ENCODE peak calls at places on chromosome 1, in eight cellular contexts. F is heart left ventricle, L is H1, X is brain microvascular endothelial cell, Q is HFF-Myc, U is tibial artery, K is Panc1, N is iPS DF 6.9. B is an unnamed sample.
A peak's percentile ranks its signal among the peaks of the same experiment; 100 is the strongest.

GRCh38 chr1:109161836-109162606 is 48.1 kb downstream of the ELAPOR1 start:
- DNase-seq in F (peak; percentile 57), L (no peak), X (peak; percentile 68), Q (no peak), U (peak; percentile 41), K (no peak), N (no peak), B (no peak)

GRCh38 chr1:192580351-192580962 is 4.9 kb downstream of the RGS1 start:
- DNase-seq in F (no peak), L (no peak), X (no peak), Q (peak; percentile 56), U (no peak), K (peak; percentile 47), N (no peak), B (no peak)

GRCh38 chr1:159752135-159752580 is 28.6 kb upstream of the DUSP23 start:
- DNase-seq in F (peak; percentile 68), L (no peak), X (no peak), Q (no peak), U (peak; percentile 89), K (no peak), N (no peak), B (peak; percentile 80)

GRCh38 chr1:161044535-161044907 is 1.3 kb downstream of the USF1 start:
- DNase-seq in F (no peak), L (no peak), X (no peak), Q (no peak), U (no peak), K (no peak), N (no peak), B (no peak)

GRCh38 chr1:212482006-212482351 is 49.3 kb downstream of the NENF start:
- DNase-seq in F (no peak), L (no peak), X (no peak), Q (no peak), U (no peak), K (no peak), N (no peak), B (no peak)

GRCh38 chr1:116478621-116479020 is 92.2 kb downstream of the CD58 start:
- DNase-seq in F (no peak), L (no peak), X (no peak), Q (no peak), U (no peak), K (no peak), N (no peak), B (no peak)

GRCh38 chr1:111517464-111518225 is 14.2 kb upstream of the ADORA3 start:
- DNase-seq in F (no peak), L (no peak), X (no peak), Q (no peak), U (no peak), K (no peak), N (no peak), B (no peak)

GRCh38 chr1:234582186-234582585 is 27.8 kb downstream of the IRF2BP2 start:
- DNase-seq in F (no peak), L (no peak), X (no peak), Q (no peak), U (no peak), K (no peak), N (no peak), B (no peak)

GRCh38 chr1:160022330-160023310 is 9.2 kb downstream of the PIGM start:
- DNase-seq in F (no peak), L (no peak), X (no peak), Q (no peak), U (no peak), K (no peak), N (no peak), B (no peak)

GRCh38 chr1:111486431-111486830 is 12.6 kb downstream of the C1orf162 start:
- DNase-seq in F (no peak), L (no peak), X (no peak), Q (no peak), U (no peak), K (no peak), N (no peak), B (no peak)

GRCh38 chr1:58211857-58212256 is 334.7 kb downstream of the OMA1 start:
- DNase-seq in F (no peak), L (no peak), X (no peak), Q (no peak), U (no peak), K (no peak), N (no peak), B (no peak)

GRCh38 chr1:94543003-94543402 is 1.4 kb upstream of the F3 start:
- DNase-seq in F (no peak), L (no peak), X (no peak), Q (no peak), U (no peak), K (no peak), N (no peak), B (no peak)
- H3K4me3 ChIP-seq in F (peak overlapping the region; percentile 75), L (peak overlapping the region; percentile 77), X (no peak overlapping the region), Q (peak overlapping the region; percentile 80), U (peak overlapping the region; percentile 68), K (no peak overlapping the region), N (no peak overlapping the region), B (peak overlapping the region; percentile 71)

DNA sequence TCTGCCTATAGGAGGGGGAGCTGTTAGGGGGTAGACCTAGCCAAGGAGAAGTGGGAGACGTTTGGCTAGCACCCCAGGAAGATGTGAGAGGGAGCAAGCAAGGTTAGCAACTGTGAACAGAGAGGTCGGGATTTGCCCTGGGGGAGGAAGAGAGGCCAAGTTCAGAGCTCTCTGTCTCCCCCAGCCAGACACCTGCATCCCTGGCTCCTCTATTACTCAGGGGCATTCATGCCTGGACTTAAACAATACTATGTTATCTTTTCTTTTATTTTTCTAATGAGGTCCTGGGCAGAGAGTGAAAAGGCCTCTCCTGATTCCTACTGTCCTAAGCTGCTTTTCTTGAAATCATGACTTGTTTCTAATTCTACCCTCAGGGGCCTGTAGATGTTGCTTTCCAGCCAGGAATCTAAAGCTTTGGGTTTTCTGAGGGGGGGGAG is 2.4 kb downstream of the BTG2 start:
- DNase-seq in F (no peak), L (peak; percentile 56), X (no peak), Q (no peak), U (no peak), K (no peak), N (no peak), B (no peak)
- H3K4me3 ChIP-seq in F (peak overlapping the region; percentile 91), L (peak overlapping the region; percentile 92), X (no peak overlapping the region), Q (peak overlapping the region; percentile 78), U (peak overlapping the region; percentile 94), K (peak overlapping the region; percentile 12), N (no peak overlapping the region), B (peak overlapping the region; percentile 20)

DNA sequence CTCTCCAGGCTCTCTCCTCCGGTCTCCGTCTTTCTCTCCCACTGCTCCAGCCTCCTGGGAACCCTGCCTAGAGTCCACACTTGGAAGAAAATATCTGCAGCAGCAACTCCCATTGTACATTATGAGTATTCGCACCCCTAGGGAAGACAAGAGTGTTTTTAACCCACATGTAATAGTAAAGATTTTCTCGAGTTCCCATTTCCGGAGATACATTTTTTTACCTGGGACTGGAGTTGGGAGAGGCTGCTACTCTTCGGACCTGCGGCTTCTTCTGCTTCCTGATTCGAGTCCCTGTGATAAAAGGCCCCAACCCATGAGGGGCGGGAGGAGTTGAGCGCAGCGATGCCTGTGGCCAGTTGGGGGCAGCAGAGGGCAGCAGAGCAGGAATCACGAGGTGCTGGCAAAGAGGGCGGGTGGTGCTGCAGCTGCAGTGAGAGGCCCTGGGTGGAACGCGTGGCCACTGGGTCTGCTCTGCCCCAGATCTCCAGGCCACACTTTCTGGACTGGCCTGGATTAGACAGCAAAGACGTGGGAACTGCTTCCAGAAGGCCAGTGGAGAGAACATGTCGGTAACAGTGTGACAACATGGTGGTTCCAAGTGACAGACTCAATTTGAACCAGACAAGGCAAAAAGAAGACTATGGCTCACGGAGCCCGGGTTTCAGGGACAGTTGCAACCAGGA is 221.0 kb upstream of the CSF3R start:
- DNase-seq in F (peak; percentile 81), L (peak; percentile 95), X (peak; percentile 60), Q (peak; percentile 21), U (peak; percentile 49), K (peak; percentile 53), N (peak; percentile 86), B (peak; percentile 74)
- H3K4me3 ChIP-seq in F (no peak overlapping the region), L (no peak overlapping the region), X (no peak overlapping the region), Q (no peak overlapping the region), U (no peak overlapping the region), K (no peak overlapping the region), N (no peak overlapping the region), B (no peak overlapping the region)

GRCh38 chr1:177243773-177244172 is 73.0 kb downstream of the BRINP2 start:
- DNase-seq in F (no peak), L (no peak), X (no peak), Q (no peak), U (no peak), K (no peak), N (no peak), B (no peak)
- H3K4me3 ChIP-seq in F (no peak overlapping the region), L (no peak overlapping the region), X (no peak overlapping the region), Q (no peak overlapping the region), U (no peak overlapping the region), K (no peak overlapping the region), N (no peak overlapping the region), B (no peak overlapping the region)

DNA sequence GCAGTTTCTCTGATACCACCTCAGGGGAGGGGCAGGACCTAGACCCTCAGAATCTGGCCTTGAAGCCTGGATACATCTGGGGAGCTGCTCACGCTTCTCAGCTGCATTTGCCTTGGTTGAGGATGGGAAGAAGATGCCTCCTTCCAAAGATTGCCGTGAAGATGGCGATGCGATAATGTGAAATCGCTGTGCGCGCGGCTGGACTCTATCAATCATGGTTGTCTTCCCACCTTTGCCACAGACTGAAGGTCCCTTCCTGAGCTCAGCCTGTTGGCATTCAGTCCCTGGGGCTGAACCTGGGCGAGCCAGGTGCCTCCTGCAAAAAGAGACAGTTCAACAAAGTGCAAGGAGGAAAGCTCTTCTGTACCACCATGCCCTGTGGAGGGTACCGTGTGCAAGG is 114.4 kb upstream of the SLC45A1 start:
- DNase-seq in F (no peak), L (no peak), X (no peak), Q (no peak), U (no peak), K (no peak), N (no peak), B (no peak)
- H3K4me3 ChIP-seq in F (no peak overlapping the region), L (no peak overlapping the region), X (no peak overlapping the region), Q (no peak overlapping the region), U (no peak overlapping the region), K (no peak overlapping the region), N (no peak overlapping the region), B (no peak overlapping the region)

DNA sequence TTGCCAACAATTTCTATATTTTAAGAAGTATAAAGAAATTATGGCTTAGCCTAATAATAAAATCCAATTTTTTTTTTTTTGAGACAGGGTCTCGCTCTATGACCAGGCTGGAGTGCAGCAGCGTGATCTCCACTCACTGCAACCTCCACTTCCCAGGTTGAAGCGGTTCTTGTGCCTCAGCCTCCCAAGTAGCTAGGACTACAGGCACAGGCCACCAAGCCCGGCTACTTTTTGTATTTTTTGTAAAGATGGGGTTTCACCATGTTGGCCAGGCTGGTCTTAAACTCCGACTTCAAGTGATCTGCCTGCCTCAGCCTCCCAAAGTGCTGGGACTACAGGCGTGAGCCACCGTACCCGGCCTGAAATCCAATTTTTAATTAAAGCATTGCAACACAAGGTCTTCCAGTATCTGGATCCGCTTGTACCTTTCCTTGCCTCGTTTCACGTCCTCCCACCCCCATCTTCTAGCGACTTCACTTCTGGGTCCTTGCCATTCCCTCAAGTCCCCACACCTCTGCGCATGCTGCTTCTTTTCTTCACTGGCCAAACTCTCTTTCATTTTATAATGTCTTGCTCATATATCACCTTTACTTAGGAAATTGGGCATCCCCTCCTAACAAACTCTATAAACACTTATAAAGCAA is 2.3 kb downstream of the FUBP1 start:
- DNase-seq in F (no peak), L (no peak), X (no peak), Q (no peak), U (no peak), K (no peak), N (no peak), B (no peak)
- H3K4me3 ChIP-seq in F (peak overlapping the region; percentile 65), L (peak overlapping the region; percentile 95), X (peak overlapping the region; percentile 66), Q (peak overlapping the region; percentile 98), U (peak overlapping the region; percentile 66), K (peak overlapping the region; percentile 96), N (no peak overlapping the region), B (peak overlapping the region; percentile 69)

GRCh38 chr1:16903458-16903796 is 7.6 kb downstream of the RNU1-2 start:
- DNase-seq in F (no peak), L (no peak), X (no peak), Q (no peak), U (no peak), K (no peak), N (no peak), B (no peak)
- H3K4me3 ChIP-seq in F (peak overlapping the region; percentile 75), L (peak overlapping the region; percentile 65), X (peak overlapping the region; percentile 63), Q (peak overlapping the region; percentile 46), U (peak overlapping the region; percentile 57), K (peak overlapping the region; percentile 64), N (no peak overlapping the region), B (peak overlapping the region; percentile 49)

B was measured in right lobe of liver.